ENCODE peak calls at places on chromosomes 4 and X, in six cellular contexts. M is sciatic nerve; H is astrocyte of the spinal cord; L is stimulated activated CD4-positive, alpha-beta T cell treated with anti-CD3 and anti-CD28 coated beads, Interleukin-12 subunit alpha, Interleukin-12 subunit beta, amount 100 ng/mL, for 24 hours; V is HEK293T; S is left ventricle myocardium inferior. A is an unnamed sample.

GRCh38 chr4:125750827-125751466 is 436.2 kb downstream of the FAT4 start:
- DNase-seq in S (no peak), H (peak; percentile 63), V (peak; percentile 16), M (no peak), L (no peak), A (no peak)

GRCh38 chr4:8608714-8609391 is 16.3 kb downstream of the CPZ start:
- DNase-seq in S (no peak), V (no peak), M (no peak), L (no peak), H (no peak), A (peak; percentile 58)

GRCh38 chr4:30116401-30116800 is 603.8 kb upstream of the PCDH7 start:
- DNase-seq in S (no peak), L (no peak), M (no peak), H (no peak), V (no peak), A (no peak)

GRCh38 chrX:48468693-48469691 is 1.1 kb downstream of the SLC38A5 start:
- DNase-seq in V (no peak), S (no peak), H (no peak), M (no peak), L (peak; percentile 48), A (no peak)

GRCh38 chr4:52199574-52200338 is 148.7 kb downstream of the SPATA18 start:
- DNase-seq in M (no peak), S (no peak), L (no peak), H (peak; percentile 3), V (no peak), A (no peak)

GRCh38 chrX:97847885-97848679 is 964.4 kb downstream of the RPA4 start:
- DNase-seq in M (peak; percentile 42), V (no peak), S (no peak), L (no peak), H (no peak), A (no peak)

GRCh38 chr4:41709844-41710481 is 38.6 kb downstream of the PHOX2B start:
- DNase-seq in H (peak; percentile 93), S (no peak), V (peak; percentile 21), L (no peak), M (no peak), A (no peak)

GRCh38 chrX:118976599-118977340 is 2.4 kb downstream of the LONRF3 start:
- DNase-seq in H (no peak), M (peak; percentile 69), V (peak; percentile 49), S (peak; percentile 27), L (no peak), A (peak; percentile 76)

GRCh38 chr4:113997206-113997605 is 17.8 kb upstream of the ARSJ start:
- DNase-seq in S (no peak), L (no peak), M (no peak), V (no peak), H (no peak), A (no peak)

GRCh38 chr4:139419388-139419914 is 34.5 kb upstream of the RAB33B start:
- DNase-seq in M (no peak), L (no peak), H (peak; percentile 49), S (peak; percentile 18), V (no peak), A (no peak)

GRCh38 chrX:106933538-106933961 is 13.3 kb downstream of the CLDN2 start:
- DNase-seq in S (peak; percentile 11), H (no peak), M (no peak), L (no peak), V (no peak), A (no peak)

GRCh38 chrX:65707153-65707552 is 39.7 kb downstream of the MSN start:
- DNase-seq in M (no peak), S (no peak), L (no peak), V (no peak), H (no peak), A (no peak)

GRCh38 chrX:46758163-46758955 is 559 bp downstream of the SLC9A7 start:
- DNase-seq in L (peak; percentile 9), H (peak; percentile 7), V (no peak), S (no peak), M (no peak), A (no peak)

GRCh38 chr4:38503689-38504395 is 160.2 kb upstream of the KLF3 start:
- DNase-seq in S (no peak), L (no peak), H (no peak), M (no peak), V (no peak), A (no peak)

GRCh38 chrX:20217279-20217678 is 49.4 kb downstream of the RPS6KA3 start:
- DNase-seq in L (no peak), V (no peak), H (peak; percentile 59), S (no peak), M (no peak), A (no peak)

GRCh38 chr4:185711764-185712163 is 100.2 kb downstream of the SORBS2 start:
- DNase-seq in H (no peak), V (no peak), L (no peak), S (no peak), M (no peak), A (no peak)

GRCh38 chrX:51641421-51642021 is 22.8 kb upstream of the CENPVL3 start:
- DNase-seq in V (peak; percentile 46), H (peak; percentile 47), L (no peak), M (no peak), S (no peak), A (no peak)

GRCh38 chr4:118325443-118325842 is 27.4 kb downstream of the PRSS12 start:
- DNase-seq in S (no peak), M (no peak), V (no peak), L (no peak), H (no peak), A (no peak)

GRCh38 chr4:87930629-87931028 is 44.9 kb upstream of the SPP1 start:
- DNase-seq in L (no peak), S (no peak), V (no peak), H (no peak), M (no peak), A (no peak)

GRCh38 chr4:92184566-92184965 is 119.2 kb upstream of the GRID2 start:
- DNase-seq in M (no peak), H (peak; percentile 5), V (no peak), L (no peak), S (no peak), A (no peak)

GRCh38 chr4:88211473-88212252 is 53.2 kb upstream of the ABCG2 start:
- DNase-seq in M (no peak), H (peak; percentile 56), S (no peak), L (peak; percentile 20), V (peak; percentile 49), A (no peak)